ENCODE peak calls at places on chromosome 10, in seven cellular contexts. K, A, V, W, X, M and Z are unnamed samples.

GRCh38 chr10:21584834-21585530 is 51.0 kb downstream of the MLLT10 start:
- DNase-seq in K (no peak), A (no peak), V (no peak), W (no peak), X (no peak), M (no peak), Z (no peak)

GRCh38 chr10:21508987-21509334 is 16.5 kb downstream of the SKIDA1 start:
- DNase-seq in K (no peak), A (no peak), V (no peak), W (no peak), X (no peak), M (no peak), Z (no peak)

GRCh38 chr10:34786464-34786863 is 28.6 kb downstream of the PARD3 start:
- DNase-seq in K (no peak), A (no peak), V (no peak), W (peak; percentile 45), X (no peak), M (no peak), Z (no peak)

GRCh38 chr10:36759111-36759805 is 366.1 kb upstream of the ANKRD30A start:
- DNase-seq in K (no peak), A (no peak), V (no peak), W (peak; percentile 85), X (no peak), M (no peak), Z (no peak)

GRCh38 chr10:83667594-83667993 is 471.7 kb upstream of the GHITM start:
- DNase-seq in K (no peak), A (no peak), V (no peak), W (no peak), X (no peak), M (no peak), Z (no peak)

GRCh38 chr10:81978238-81978637 is 103.2 kb downstream of the NRG3 start:
- DNase-seq in K (no peak), A (no peak), V (no peak), W (peak; percentile 2), X (no peak), M (no peak), Z (peak; percentile 0)

GRCh38 chr10:79196470-79197461 is 128.0 kb downstream of the ZMIZ1 start:
- DNase-seq in K (peak; percentile 72), A (peak; percentile 69), V (no peak), W (peak; percentile 54), X (peak; percentile 76), M (peak; percentile 75), Z (peak; percentile 55)

GRCh38 chr10:35251373-35252100 is 84.8 kb upstream of the CCNY start:
- DNase-seq in K (no peak), A (no peak), V (no peak), W (no peak), X (no peak), M (no peak), Z (no peak)

GRCh38 chr10:29896053-29896452 is 163.3 kb downstream of the JCAD start:
- DNase-seq in K (no peak), A (no peak), V (no peak), W (peak; percentile 66), X (no peak), M (no peak), Z (no peak)

GRCh38 chr10:125056161-125057132 is 103.9 kb downstream of the CTBP2 start:
- DNase-seq in K (no peak), A (no peak), V (no peak), W (no peak), X (no peak), M (no peak), Z (no peak)

GRCh38 chr10:79164075-79164474 is 95.3 kb downstream of the ZMIZ1 start:
- DNase-seq in K (no peak), A (no peak), V (no peak), W (no peak), X (no peak), M (no peak), Z (no peak)

GRCh38 chr10:36779238-36779846 is 346.1 kb upstream of the ANKRD30A start:
- DNase-seq in K (no peak), A (no peak), V (no peak), W (peak; percentile 76), X (no peak), M (peak; percentile 65), Z (peak; percentile 30)

GRCh38 chr10:132493756-132494290 is 43.8 kb upstream of the INPP5A start:
- DNase-seq in K (no peak), A (no peak), V (no peak), W (no peak), X (no peak), M (no peak), Z (no peak)

GRCh38 chr10:133325761-133326463 is 10.8 kb downstream of the CALY start:
- DNase-seq in K (no peak), A (no peak), V (no peak), W (no peak), X (no peak), M (no peak), Z (no peak)

GRCh38 chr10:104548090-104548489 is 93.0 kb upstream of the SORCS3 start:
- DNase-seq in K (no peak), A (no peak), V (no peak), W (peak; percentile 27), X (no peak), M (no peak), Z (no peak)

GRCh38 chr10:91287912-91288311 is 67.4 kb downstream of the PCGF5 start:
- DNase-seq in K (no peak), A (no peak), V (no peak), W (no peak), X (no peak), M (no peak), Z (no peak)

GRCh38 chr10:80924063-80924952 is 386.6 kb downstream of the SH2D4B start:
- DNase-seq in K (no peak), A (no peak), V (no peak), W (peak; percentile 36), X (peak; percentile 5), M (no peak), Z (peak; percentile 33)

GRCh38 chr10:17348111-17349008 is 106.0 kb downstream of the ST8SIA6 start:
- DNase-seq in K (no peak), A (no peak), V (no peak), W (peak; percentile 91), X (no peak), M (peak; percentile 14), Z (no peak)

GRCh38 chr10:112793197-112793921 is 156.7 kb upstream of the TCF7L2 start:
- DNase-seq in K (no peak), A (no peak), V (no peak), W (peak; percentile 75), X (no peak), M (no peak), Z (no peak)

GRCh38 chr10:29736325-29737208 is 101.8 kb upstream of the SVIL start:
- DNase-seq in K (peak; percentile 30), A (no peak), V (no peak), W (no peak), X (peak; percentile 23), M (peak; percentile 81), Z (no peak)

GRCh38 chr10:13231190-13231589 is 3.0 kb downstream of the UCMA start:
- DNase-seq in K (no peak), A (no peak), V (no peak), W (no peak), X (no peak), M (no peak), Z (no peak)

GRCh38 chr10:86411281-86411841 is 44.8 kb upstream of the GRID1 start:
- DNase-seq in K (no peak), A (peak; percentile 52), V (no peak), W (peak; percentile 52), X (no peak), M (no peak), Z (peak; percentile 58)

GRCh38 chr10:122854648-122855047 is 9.0 kb upstream of the CUZD1 start:
- DNase-seq in K (no peak), A (no peak), V (no peak), W (peak; percentile 95), X (no peak), M (no peak), Z (no peak)